ENCODE peak calls at places on chromosomes 4 and X, in four cellular contexts. One of them, this sample, is unnamed.

GRCh38 chr4:7842384-7843279 is 97.0 kb downstream of the AFAP1 start:
- DNase-seq in left ventricle myocardium inferior: no peak
- DNase-seq in transverse colon: peak; percentile 33
- DNase-seq in tibial nerve: peak; percentile 66
- DNase-seq in this sample: peak; percentile 98

GRCh38 chrX:10047631-10048030 is 80.5 kb downstream of the CLDN34 start:
- DNase-seq in left ventricle myocardium inferior: no peak
- DNase-seq in transverse colon: no peak
- DNase-seq in tibial nerve: no peak
- DNase-seq in this sample: no peak

GRCh38 chrX:109774706-109775105 is 41.6 kb upstream of the ACSL4 start:
- DNase-seq in left ventricle myocardium inferior: no peak
- DNase-seq in tibial nerve: peak; percentile 10
- DNase-seq in transverse colon: no peak
- DNase-seq in this sample: peak; percentile 31

GRCh38 chr4:26996745-26997144 is 136.1 kb downstream of the STIM2 start:
- DNase-seq in tibial nerve: no peak
- DNase-seq in transverse colon: no peak
- DNase-seq in left ventricle myocardium inferior: no peak
- DNase-seq in this sample: no peak

GRCh38 chrX:107775734-107776511 is at the start of gene TSC22D3:
- DNase-seq in left ventricle myocardium inferior: peak; percentile 79
- DNase-seq in transverse colon: peak; percentile 81
- DNase-seq in tibial nerve: peak; percentile 57
- DNase-seq in this sample: peak; percentile 4

GRCh38 chr4:158282252-158282651 is 72.0 kb downstream of the TMEM144 start:
- DNase-seq in transverse colon: no peak
- DNase-seq in tibial nerve: no peak
- DNase-seq in left ventricle myocardium inferior: no peak
- DNase-seq in this sample: no peak

GRCh38 chrX:107541244-107541643 is 87.1 kb upstream of the PRPS1 start:
- DNase-seq in tibial nerve: no peak
- DNase-seq in transverse colon: no peak
- DNase-seq in left ventricle myocardium inferior: no peak
- DNase-seq in this sample: no peak

GRCh38 chr4:76600447-76600846 is 165.4 kb downstream of the SHROOM3 start:
- DNase-seq in transverse colon: no peak
- DNase-seq in tibial nerve: no peak
- DNase-seq in left ventricle myocardium inferior: no peak
- DNase-seq in this sample: no peak

GRCh38 chrX:122596998-122597397 is 587.1 kb upstream of the GRIA3 start:
- DNase-seq in left ventricle myocardium inferior: no peak
- DNase-seq in tibial nerve: no peak
- DNase-seq in transverse colon: no peak
- DNase-seq in this sample: no peak

GRCh38 chrX:131059231-131059630 is 1.1 kb downstream of the ARHGAP36 start:
- DNase-seq in left ventricle myocardium inferior: no peak
- DNase-seq in tibial nerve: no peak
- DNase-seq in transverse colon: no peak
- DNase-seq in this sample: no peak
- TF ChIP-seq CTCF in left ventricle myocardium inferior: no peak
- TF ChIP-seq CTCF in tibial nerve: no peak
- TF ChIP-seq CTCF in transverse colon: no peak
- TF ChIP-seq CTCF in this sample: no peak

DNA sequence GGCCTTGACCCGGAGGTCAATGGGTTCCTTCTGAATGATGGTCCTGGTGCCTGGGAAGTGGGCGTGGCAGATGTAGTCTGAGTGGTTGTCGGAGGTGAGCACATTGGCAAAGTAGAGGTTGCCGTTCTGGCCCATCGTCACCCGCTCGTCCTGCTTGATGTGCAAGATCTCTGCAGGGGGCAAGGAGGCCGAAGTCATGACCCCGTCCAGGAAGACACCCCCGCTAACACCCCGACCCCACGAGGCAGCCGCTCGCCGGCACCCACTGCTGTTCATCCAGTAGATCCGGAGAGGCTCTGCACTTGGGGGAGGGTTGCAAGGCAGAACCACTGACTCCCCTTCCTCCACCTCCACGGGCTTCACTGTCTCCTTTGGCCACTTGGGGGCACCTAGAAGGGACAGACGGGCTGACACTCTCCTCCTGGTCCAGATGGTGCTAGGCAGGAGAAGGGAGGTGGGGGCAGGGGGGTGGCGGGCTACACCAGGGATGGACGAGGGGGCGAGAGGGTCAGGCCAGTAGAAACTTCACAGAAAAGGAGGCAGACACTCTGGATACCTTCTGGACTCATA is 15.1 kb downstream of the L1CAM start:
- DNase-seq in transverse colon: no peak
- DNase-seq in tibial nerve: no peak
- DNase-seq in left ventricle myocardium inferior: no peak
- DNase-seq in this sample: no peak
- TF ChIP-seq CTCF in transverse colon: no peak
- TF ChIP-seq CTCF in tibial nerve: no peak
- TF ChIP-seq CTCF in left ventricle myocardium inferior: no peak
- TF ChIP-seq CTCF in this sample: no peak

DNA sequence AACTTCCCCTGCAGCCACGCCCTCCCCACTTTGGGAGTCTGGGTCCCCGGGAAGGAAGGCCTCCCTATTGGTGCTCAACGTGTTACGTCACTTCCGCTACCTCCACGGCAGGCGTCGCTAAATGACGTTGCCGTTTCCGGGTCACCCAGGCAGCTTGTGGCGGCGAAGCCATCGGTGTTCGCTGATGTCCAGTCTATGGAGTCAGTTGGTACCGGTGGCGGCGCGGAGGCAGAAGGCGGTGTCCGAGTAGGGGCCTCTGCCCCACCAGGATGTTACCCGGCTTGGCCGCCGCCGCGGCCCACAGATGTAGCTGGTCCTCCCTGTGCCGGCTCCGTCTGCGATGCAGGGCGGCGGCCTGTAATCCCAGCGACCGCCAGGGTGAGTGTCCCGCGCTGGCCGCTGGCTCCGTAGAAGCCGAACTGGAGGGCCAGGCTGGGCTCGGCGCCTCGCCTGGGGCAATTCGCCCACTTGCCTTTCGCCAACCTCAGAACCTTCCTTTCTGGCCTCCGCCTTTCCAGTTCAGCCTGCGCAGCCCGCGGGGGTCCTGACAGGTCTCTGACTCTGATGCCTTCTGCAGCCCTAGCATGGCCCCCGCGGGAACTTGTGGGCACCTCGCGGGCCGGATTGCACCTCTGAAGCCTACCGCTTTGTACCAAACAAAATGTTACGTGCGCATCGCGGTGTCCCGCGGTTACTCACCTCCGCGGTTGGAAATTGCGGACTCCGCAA is at the start of gene SLC30A9:
- DNase-seq in left ventricle myocardium inferior: peak; percentile 95
- DNase-seq in tibial nerve: peak; percentile 95
- DNase-seq in transverse colon: peak; percentile 96
- DNase-seq in this sample: peak; percentile 75
- TF ChIP-seq CTCF in left ventricle myocardium inferior: peak; percentile 62
- TF ChIP-seq CTCF in tibial nerve: peak; percentile 68
- TF ChIP-seq CTCF in transverse colon: peak; percentile 38
- TF ChIP-seq CTCF in this sample: peak; percentile 52

GRCh38 chr4:112302320-112303274 is 5.4 kb downstream of the ALPK1 start:
- DNase-seq in left ventricle myocardium inferior: no peak
- DNase-seq in tibial nerve: no peak
- DNase-seq in transverse colon: no peak
- DNase-seq in this sample: no peak
- TF ChIP-seq CTCF in left ventricle myocardium inferior: no peak
- TF ChIP-seq CTCF in tibial nerve: no peak
- TF ChIP-seq CTCF in transverse colon: no peak
- TF ChIP-seq CTCF in this sample: no peak

GRCh38 chr4:2962099-2962455 is 1.1 kb downstream of the NOP14 start:
- DNase-seq in transverse colon: no peak
- DNase-seq in left ventricle myocardium inferior: no peak
- DNase-seq in tibial nerve: no peak
- DNase-seq in this sample: no peak
- TF ChIP-seq CTCF in transverse colon: no peak
- TF ChIP-seq CTCF in left ventricle myocardium inferior: no peak
- TF ChIP-seq CTCF in tibial nerve: no peak
- TF ChIP-seq CTCF in this sample: no peak

DNA sequence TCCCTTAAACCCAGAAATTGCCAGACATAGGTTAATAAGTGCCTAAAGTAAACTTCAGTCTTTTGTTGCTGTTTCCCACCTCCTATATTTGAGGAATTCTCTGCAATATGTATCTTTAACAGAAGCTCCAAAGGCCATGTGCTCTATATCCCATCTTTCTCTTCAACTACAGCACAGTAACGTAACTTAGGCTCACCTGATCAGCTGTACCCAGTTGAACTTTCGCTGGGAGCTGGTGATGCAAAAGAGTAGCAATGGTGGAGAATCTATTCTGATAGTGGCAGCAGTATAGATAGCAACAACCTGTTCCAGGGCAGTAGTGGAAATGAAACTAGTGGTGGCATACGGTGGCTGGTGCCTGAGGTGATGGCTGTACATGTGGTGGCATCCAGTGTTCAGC is 33.2 kb upstream of the YTHDC1 start:
- DNase-seq in tibial nerve: no peak
- DNase-seq in left ventricle myocardium inferior: no peak
- DNase-seq in transverse colon: no peak
- DNase-seq in this sample: no peak
- TF ChIP-seq CTCF in tibial nerve: no peak
- TF ChIP-seq CTCF in left ventricle myocardium inferior: no peak
- TF ChIP-seq CTCF in transverse colon: no peak
- TF ChIP-seq CTCF in this sample: no peak

DNA sequence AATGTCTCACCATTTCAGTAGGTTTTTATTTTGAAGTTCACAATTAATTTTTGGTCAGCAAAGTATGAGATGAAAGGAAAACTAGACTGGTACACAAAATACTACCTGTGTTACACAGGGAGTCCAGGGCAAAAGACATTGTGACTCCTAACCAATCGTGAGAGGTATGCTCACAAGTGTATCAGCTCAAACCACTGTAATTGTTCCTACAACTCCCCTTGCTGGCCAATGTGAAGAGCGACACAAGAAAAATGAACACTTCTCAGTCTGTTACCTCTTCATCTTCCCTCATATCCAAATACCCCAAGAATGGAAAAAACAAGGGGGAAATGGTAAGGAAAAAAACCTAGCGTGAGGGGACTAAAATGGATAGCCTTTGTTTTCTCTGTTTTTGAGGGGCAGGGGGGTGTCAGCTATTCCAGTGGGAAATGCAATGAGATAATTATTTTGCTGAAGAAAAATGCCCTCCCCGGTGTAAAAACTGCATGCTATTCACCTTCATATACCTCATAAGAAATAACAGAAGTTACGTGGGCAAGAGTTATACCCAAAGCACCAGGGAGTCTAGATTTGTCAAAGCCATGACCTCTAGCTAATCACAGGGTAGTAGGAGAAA is 30.6 kb upstream of the NSUN7 start:
- DNase-seq in transverse colon: no peak
- DNase-seq in tibial nerve: no peak
- DNase-seq in left ventricle myocardium inferior: no peak
- DNase-seq in this sample: no peak
- TF ChIP-seq CTCF in transverse colon: peak; percentile 29
- TF ChIP-seq CTCF in tibial nerve: peak; percentile 30
- TF ChIP-seq CTCF in left ventricle myocardium inferior: peak; percentile 22
- TF ChIP-seq CTCF in this sample: peak; percentile 62

GRCh38 chr4:114334808-114335739 is 263.5 kb upstream of the UGT8 start:
- DNase-seq in left ventricle myocardium inferior: no peak
- DNase-seq in tibial nerve: no peak
- DNase-seq in transverse colon: no peak
- DNase-seq in this sample: no peak
- TF ChIP-seq CTCF in left ventricle myocardium inferior: no peak
- TF ChIP-seq CTCF in tibial nerve: no peak
- TF ChIP-seq CTCF in transverse colon: no peak
- TF ChIP-seq CTCF in this sample: no peak

GRCh38 chr4:48896845-48897244 is 9.7 kb downstream of the OCIAD2 start:
- DNase-seq in transverse colon: no peak
- DNase-seq in tibial nerve: no peak
- DNase-seq in left ventricle myocardium inferior: no peak
- DNase-seq in this sample: no peak
- TF ChIP-seq CTCF in transverse colon: no peak
- TF ChIP-seq CTCF in tibial nerve: no peak
- TF ChIP-seq CTCF in left ventricle myocardium inferior: no peak
- TF ChIP-seq CTCF in this sample: no peak

GRCh38 chr4:99205104-99205979 is 13.7 kb downstream of the ADH6 start:
- DNase-seq in transverse colon: peak; percentile 32
- DNase-seq in tibial nerve: peak; percentile 46
- DNase-seq in left ventricle myocardium inferior: no peak
- DNase-seq in this sample: no peak
- TF ChIP-seq CTCF in transverse colon: peak; percentile 22
- TF ChIP-seq CTCF in tibial nerve: no peak
- TF ChIP-seq CTCF in left ventricle myocardium inferior: no peak
- TF ChIP-seq CTCF in this sample: no peak

This sample was measured in BJ.